ENCODE peak calls at places on chromosomes 4 and X, in four cellular contexts. Y, B, V and E are unnamed samples.

GRCh38 chr4:183449193-183449888 is 4.9 kb downstream of the CDKN2AIP start:
- DNase-seq in Y (no peak), V (peak), B (no peak), E (no peak)

GRCh38 chr4:84279678-84280077 is 219.4 kb downstream of the NKX6-1 start:
- DNase-seq in V (no peak), Y (no peak), B (no peak), E (peak)

GRCh38 chrX:151754042-151754419 is 19.5 kb downstream of the CNGA2 start:
- DNase-seq in V (peak), B (peak), Y (peak), E (peak)

GRCh38 chr4:12633058-12633651 is 851.0 kb downstream of the RAB28 start:
- DNase-seq in Y (peak), B (peak), V (peak), E (peak)

GRCh38 chrX:11611161-11611560 is 54.6 kb downstream of the ARHGAP6 start:
- DNase-seq in B (no peak), Y (no peak), V (no peak), E (no peak)

GRCh38 chr4:148831945-148832344 is 389.7 kb upstream of the NR3C2 start:
- DNase-seq in Y (no peak), B (no peak), V (peak), E (no peak)

GRCh38 chrX:2862404-2862803 is 33.7 kb downstream of the GYG2 start:
- DNase-seq in Y (no peak), B (no peak), V (no peak), E (no peak)

GRCh38 chr4:10079256-10079655 is 37.3 kb downstream of the WDR1 start:
- DNase-seq in B (no peak), Y (no peak), V (no peak), E (no peak)

GRCh38 chrX:118325453-118325852 is 20.5 kb upstream of the WDR44 start:
- DNase-seq in B (no peak), Y (no peak), V (no peak), E (no peak)

GRCh38 chr4:52712172-52712990 is 38.8 kb downstream of the ERVMER34-1 start:
- DNase-seq in Y (peak), B (peak), V (peak), E (peak)

GRCh38 chr4:1421650-1422049 is 15.4 kb upstream of the NKX1-1 start:
- DNase-seq in V (no peak), Y (no peak), B (no peak), E (no peak)

GRCh38 chr4:184457530-184458249 is 16.7 kb downstream of the IRF2 start:
- DNase-seq in B (no peak), V (no peak), Y (no peak), E (no peak)

GRCh38 chr4:174457468-174457867 is 64.8 kb downstream of the HPGD start:
- DNase-seq in Y (no peak), B (no peak), V (no peak), E (no peak)

GRCh38 chr4:8352368-8353157 is 83.0 kb downstream of the HTRA3 start:
- DNase-seq in B (peak), Y (peak), V (no peak), E (no peak)

GRCh38 chr4:6724461-6725111 is 8.6 kb downstream of the BLOC1S4 start:
- DNase-seq in B (no peak), Y (no peak), V (peak), E (no peak)

GRCh38 chr4:3630136-3630933 is 98.1 kb upstream of the LRPAP1 start:
- DNase-seq in Y (no peak), B (no peak), V (no peak), E (peak)

GRCh38 chr4:114921790-114922581 is 191.4 kb downstream of the NDST4 start:
- DNase-seq in Y (peak), B (peak), V (no peak), E (peak)

GRCh38 chr4:140195806-140196205 is 41.8 kb upstream of the MAML3 start:
- DNase-seq in Y (no peak), V (no peak), B (no peak), E (peak)

GRCh38 chr4:130689182-130689581 is 1593.2 kb downstream of the C4orf33 start:
- DNase-seq in Y (no peak), V (no peak), B (no peak), E (no peak)

GRCh38 chr4:1053080-1053661 is 41.7 kb downstream of the FGFRL1 start:
- DNase-seq in Y (no peak), V (peak), B (peak), E (no peak)

GRCh38 chr4:140243345-140243753 is 89.4 kb upstream of the MAML3 start:
- DNase-seq in Y (no peak), B (no peak), V (no peak), E (no peak)

GRCh38 chr4:3657917-3658913 is 108.0 kb upstream of the ADRA2C start:
- DNase-seq in B (no peak), Y (no peak), V (peak), E (no peak)

GRCh38 chr4:77187231-77187630 is 30.2 kb downstream of the CCNG2 start:
- DNase-seq in B (no peak), Y (no peak), V (no peak), E (no peak)

GRCh38 chr4:96025031-96025430 is 185.1 kb downstream of the PDHA2 start:
- DNase-seq in V (no peak), B (no peak), Y (no peak), E (no peak)

GRCh38 chrX:46325312-46325877 is 219.8 kb downstream of the ZNF674 start:
- DNase-seq in V (peak), Y (no peak), B (peak), E (peak)

GRCh38 chrX:79409657-79410056 is 42.5 kb upstream of the ITM2A start:
- DNase-seq in V (no peak), Y (no peak), B (no peak), E (no peak)

GRCh38 chr4:56728512-56728911 is 47.4 kb upstream of the HOPX start:
- DNase-seq in V (peak), B (no peak), Y (no peak), E (no peak)

GRCh38 chr4:107167051-107167450 is 130.9 kb upstream of the DKK2 start:
- DNase-seq in B (no peak), Y (no peak), V (no peak), E (no peak)

GRCh38 chr4:37644962-37645361 is 41.2 kb downstream of the RELL1 start:
- DNase-seq in B (no peak), V (peak), Y (no peak), E (no peak)

GRCh38 chrX:104105863-104106262 is 6.5 kb upstream of the ZCCHC18 start:
- DNase-seq in Y (no peak), V (no peak), B (no peak), E (no peak)

GRCh38 chr4:1974836-1975235 is 33.9 kb downstream of the NELFA start:
- DNase-seq in V (no peak), B (no peak), Y (no peak), E (no peak)

GRCh38 chrX:138777230-138777629 is 65.7 kb upstream of the FGF13 start:
- DNase-seq in B (peak), V (no peak), Y (peak), E (peak)

GRCh38 chr4:153792007-153792892 is 3.4 kb upstream of the SFRP2 start:
- DNase-seq in B (peak), Y (peak), V (no peak), E (peak)

GRCh38 chr4:145177511-145177905 is 2.9 kb downstream of the OTUD4 start:
- DNase-seq in Y (no peak), B (no peak), V (peak), E (peak)

GRCh38 chrX:9416562-9417319 is 48.1 kb upstream of the TBL1X start:
- DNase-seq in B (no peak), V (peak), Y (no peak), E (no peak)

GRCh38 chrX:9420513-9420912 is 44.3 kb upstream of the TBL1X start:
- DNase-seq in V (peak), B (no peak), Y (no peak), E (peak)
- H2BK15ac ChIP-seq in V (no peak), B (no peak), Y (no peak), E (no peak)

GRCh38 chr4:30537462-30537861 is 182.7 kb upstream of the PCDH7 start:
- DNase-seq in V (peak), B (no peak), Y (no peak), E (peak)
- H3K56ac ChIP-seq in V (no peak), B (no peak), Y (no peak), E (no peak)

GRCh38 chrX:39904816-39905474 is 192.8 kb downstream of the BCOR start:
- DNase-seq in Y (no peak), B (no peak), V (no peak), E (no peak)
- H2BK15ac ChIP-seq in Y (no peak), B (no peak), V (peak), E (no peak)

GRCh38 chr4:31272662-31273061 is 552.5 kb downstream of the PCDH7 start:
- DNase-seq in V (no peak), B (no peak), Y (no peak), E (no peak)
- H3K56ac ChIP-seq in V (no peak), B (no peak), Y (no peak), E (no peak)